ENCODE peak calls at places on chromosomes 11 and 22, in four cellular contexts. D is mammary epithelial cell, U is tibial nerve, Y is tibial artery. J is an unnamed sample. For H3K4me1 and H3K9me3, the result is how much of the 10 kb centered on the place peaks cover.

GRCh38 chr11:76628408-76628947 is 42.1 kb downstream of the LRRC32 start:
- DNase-seq in Y (no peak), D (no peak), U (no peak), J (no peak)

GRCh38 chr22:43275545-43275981 is 67.6 kb downstream of the SCUBE1 start:
- DNase-seq in D (peak), Y (no peak), U (no peak), J (no peak)

GRCh38 chr22:45235101-45235777 is 5.5 kb downstream of the KIAA0930 start:
- DNase-seq in Y (no peak), D (no peak), U (no peak), J (peak)

GRCh38 chr11:12528487-12528886 is 145.7 kb upstream of the TEAD1 start:
- DNase-seq in U (no peak), D (peak), Y (no peak), J (no peak)

GRCh38 chr11:72589802-72590761 is 84.1 kb downstream of the PDE2A start:
- DNase-seq in U (no peak), D (no peak), Y (no peak), J (peak)

GRCh38 chr11:2999464-2999998 is 7.4 kb upstream of the NAP1L4 start:
- DNase-seq in D (no peak), Y (no peak), U (no peak), J (no peak)

GRCh38 chr11:74037309-74037708 is 28.4 kb upstream of the UCP3 start:
- DNase-seq in U (no peak), D (peak), Y (no peak), J (no peak)

GRCh38 chr22:27642104-27642800 is 159.3 kb downstream of the MN1 start:
- DNase-seq in Y (no peak), U (no peak), D (no peak), J (no peak)

GRCh38 chr11:29435421-29435820 is 581.4 kb downstream of the KCNA4 start:
- DNase-seq in D (no peak), Y (no peak), U (no peak), J (no peak)

GRCh38 chr22:49827853-49828598 is at the start of gene BRD1:
- DNase-seq in U (no peak), Y (no peak), D (peak), J (peak)

GRCh38 chr11:36313073-36313472 is 17.0 kb downstream of the PRR5L start:
- DNase-seq in D (peak), Y (no peak), U (no peak), J (no peak)

GRCh38 chr11:125053167-125053566 is 9.9 kb upstream of the SLC37A2 start:
- DNase-seq in Y (no peak), U (no peak), D (peak), J (no peak)

GRCh38 chr11:128180446-128181089 is 406.8 kb downstream of the ETS1 start:
- DNase-seq in U (no peak), Y (no peak), D (peak), J (no peak)

GRCh38 chr11:120337133-120337895 is 1.1 kb downstream of the ARHGEF12 start:
- DNase-seq in Y (peak), U (no peak), D (peak), J (peak)

GRCh38 chr22:45626198-45626651 is 45.4 kb upstream of the ATXN10 start:
- DNase-seq in D (peak), U (no peak), Y (no peak), J (peak)

GRCh38 chr22:22692707-22693530 is 48.5 kb downstream of the GGTLC2 start:
- DNase-seq in U (no peak), D (peak), Y (peak), J (no peak)

GRCh38 chr11:70495351-70496310 is 97.3 kb downstream of the CTTN start:
- DNase-seq in U (no peak), Y (peak), D (no peak), J (peak)

GRCh38 chr22:40289991-40290459 is 56.3 kb upstream of the ADSL start:
- DNase-seq in D (peak), Y (no peak), U (no peak), J (no peak)

GRCh38 chr11:19633276-19633675 is 79.4 kb upstream of the NAV2 start:
- DNase-seq in U (peak), D (no peak), Y (peak), J (peak)

GRCh38 chr11:23233075-23233474 is 372.8 kb upstream of the CCDC179 start:
- DNase-seq in D (peak), Y (no peak), U (no peak), J (no peak)

GRCh38 chr11:130146797-130147196 is 12.8 kb upstream of the ST14 start:
- DNase-seq in U (no peak), Y (peak), D (no peak), J (no peak)

GRCh38 chr11:120400564-120401364 is 64.6 kb downstream of the ARHGEF12 start:
- DNase-seq in U (no peak), Y (no peak), D (peak), J (no peak)

GRCh38 chr11:17979770-17980371 is 33.0 kb downstream of the SERGEF start:
- DNase-seq in D (no peak), Y (no peak), U (no peak), J (no peak)

GRCh38 chr11:93567406-93567819 is 24.2 kb upstream of the SMCO4 start:
- DNase-seq in Y (peak), U (no peak), D (no peak), J (peak)

GRCh38 chr22:43835166-43835565 is 23.1 kb upstream of the EFCAB6 start:
- DNase-seq in U (no peak), Y (no peak), D (no peak), J (no peak)

DNA sequence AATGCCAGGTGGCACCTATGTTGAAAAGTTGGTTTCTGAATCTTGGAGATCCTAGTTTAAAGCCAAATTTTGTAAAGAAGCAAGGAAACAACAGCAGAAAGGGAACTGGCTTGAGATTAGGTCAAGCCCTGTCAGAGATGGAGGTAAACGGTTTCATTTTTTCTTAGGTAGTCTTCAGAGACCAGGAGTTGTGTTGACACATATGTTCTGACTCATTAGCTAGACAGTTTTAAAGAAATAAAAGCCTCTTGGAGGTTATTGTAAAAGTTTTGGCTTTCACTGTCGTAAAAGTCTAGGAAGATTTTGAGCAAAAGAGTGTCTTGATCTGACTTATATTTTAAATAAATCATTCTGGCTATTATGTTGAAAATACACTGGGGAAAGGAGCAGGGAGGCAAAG is 151.5 kb upstream of the CTSC start:
- DNase-seq in Y (no peak), D (peak), U (no peak), J (no peak)
- H3K4me1 ChIP-seq in Y (under half), D (under half), U (under half), J (under half)

GRCh38 chr22:39245130-39246039 is 603 bp upstream of the PDGFB start:
- DNase-seq in U (no peak), D (no peak), Y (no peak), J (no peak)
- H3K4me3 ChIP-seq in U (peak), D (no peak), Y (peak), J (no peak)

GRCh38 chr11:132719684-132720083 is 812.6 kb downstream of the OPCML start:
- DNase-seq in Y (no peak), D (no peak), U (no peak), J (no peak)
- H3K9me3 ChIP-seq in Y (under half), D (under half), U (under half), J (under half)

GRCh38 chr11:9802291-9802861 is 138.5 kb downstream of the SWAP70 start:
- DNase-seq in D (peak), U (no peak), Y (no peak), J (no peak)
- H3K4me1 ChIP-seq in D (under half), U (under half), Y (under half), J (under half)

DNA sequence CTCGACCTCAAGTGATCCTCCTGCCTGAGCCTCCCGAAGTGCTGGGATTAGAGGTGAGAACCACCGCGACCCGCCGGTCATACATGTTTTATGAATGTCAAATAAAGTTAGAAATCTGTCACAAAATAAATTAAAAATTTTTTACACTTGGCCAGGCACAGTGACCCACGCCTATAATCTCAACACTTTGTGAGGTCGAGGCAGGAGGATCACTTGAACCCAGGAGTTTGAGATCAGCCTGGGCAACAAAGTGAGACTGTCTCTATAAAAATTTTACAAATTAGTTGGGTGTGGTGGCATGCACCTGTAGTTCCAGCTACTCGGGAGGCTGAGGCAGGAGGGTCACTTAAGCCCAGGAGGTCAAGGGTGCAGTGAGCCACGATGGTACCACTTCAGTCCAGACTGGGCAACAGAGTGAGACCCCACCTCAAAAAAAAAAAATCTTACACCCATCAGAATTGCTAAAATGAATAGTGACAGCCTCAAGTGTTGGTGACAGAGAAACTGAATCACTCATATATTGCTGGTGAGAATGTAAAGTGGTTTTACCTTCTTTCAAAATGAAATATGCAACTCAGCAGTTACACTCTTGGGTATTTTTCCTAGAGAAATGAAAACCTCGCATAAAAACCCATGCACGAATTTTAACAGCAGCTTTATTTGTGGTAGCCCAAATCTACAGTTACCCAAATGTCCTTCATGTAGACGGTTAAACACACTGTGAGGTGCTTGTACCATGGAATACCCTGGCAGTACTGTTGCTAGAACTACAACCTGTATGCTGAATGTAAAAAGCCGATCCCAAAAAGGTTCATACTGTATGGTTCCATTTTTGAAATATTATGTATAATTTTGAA is 55.4 kb downstream of the MED15 start:
- DNase-seq in Y (peak), U (no peak), D (no peak), J (peak)
- H3K4me3 ChIP-seq in Y (no peak), U (no peak), D (no peak), J (no peak)

J was measured in aorta.